ENCODE peak calls at places on chromosome 9, in seven cellular contexts. U, Y, P, H, O, E and A are unnamed samples. For H3K9me3, the result is how much of the 10 kb centered on the place peaks cover.

GRCh38 chr9:84862786-84863185 is 193.3 kb downstream of the NTRK2 start:
- DNase-seq in U (no peak), Y (no peak), P (no peak), H (no peak), O (peak), E (no peak), A (no peak)

GRCh38 chr9:97623946-97624345 is 9.2 kb downstream of the TSTD2 start:
- DNase-seq in U (no peak), Y (no peak), P (no peak), H (no peak), O (no peak), E (no peak), A (no peak)

GRCh38 chr9:92664394-92665152 is 5.4 kb downstream of the IPPK start:
- DNase-seq in U (peak), Y (no peak), P (no peak), H (no peak), O (no peak), E (peak), A (no peak)

GRCh38 chr9:27368317-27368985 is 71.5 kb upstream of the EQTN start:
- DNase-seq in U (no peak), Y (no peak), P (no peak), H (no peak), O (no peak), E (no peak), A (no peak)

GRCh38 chr9:100351508-100351907 is 1.2 kb downstream of the TEX10 start:
- DNase-seq in U (no peak), Y (no peak), P (no peak), H (no peak), O (no peak), E (peak), A (no peak)

GRCh38 chr9:124395826-124396225 is 19.4 kb downstream of the PSMB7 start:
- DNase-seq in U (no peak), Y (no peak), P (no peak), H (no peak), O (no peak), E (no peak), A (no peak)

GRCh38 chr9:96293481-96293880 is 8.5 kb downstream of the HSD17B3 start:
- DNase-seq in U (no peak), Y (no peak), P (no peak), H (no peak), O (no peak), E (no peak), A (no peak)

GRCh38 chr9:91298304-91298703 is 63.4 kb downstream of the AUH start:
- DNase-seq in U (no peak), Y (no peak), P (no peak), H (no peak), O (no peak), E (peak), A (no peak)

GRCh38 chr9:72363226-72363625 is 1.8 kb downstream of the ZFAND5 start:
- DNase-seq in U (no peak), Y (no peak), P (no peak), H (no peak), O (no peak), E (peak), A (no peak)

GRCh38 chr9:121266906-121267650 is 884 bp upstream of the GSN start:
- DNase-seq in U (no peak), Y (no peak), P (no peak), H (no peak), O (peak), E (peak), A (no peak)

GRCh38 chr9:134039386-134040175 is 14.3 kb downstream of the BRD3OS start:
- DNase-seq in U (peak), Y (no peak), P (no peak), H (no peak), O (no peak), E (peak), A (no peak)

GRCh38 chr9:133691191-133691590 is 47.0 kb downstream of the SARDH start:
- DNase-seq in U (no peak), Y (no peak), P (no peak), H (no peak), O (no peak), E (no peak), A (no peak)

GRCh38 chr9:13607746-13608445 is 328.4 kb upstream of the MPDZ start:
- DNase-seq in U (no peak), Y (no peak), P (no peak), H (no peak), O (no peak), E (no peak), A (no peak)

GRCh38 chr9:95143591-95144561 is 173.6 kb downstream of the FANCC start:
- DNase-seq in U (no peak), Y (no peak), P (peak), H (peak), O (peak), E (no peak), A (no peak)

GRCh38 chr9:27303219-27303618 is 6.3 kb upstream of the EQTN start:
- DNase-seq in U (no peak), Y (no peak), P (peak), H (no peak), O (no peak), E (no peak), A (no peak)

GRCh38 chr9:84146893-84147705 is 166.5 kb downstream of the RMI1 start:
- DNase-seq in U (no peak), Y (no peak), P (no peak), H (no peak), O (no peak), E (peak), A (no peak)

GRCh38 chr9:12554636-12555035 is 138.5 kb upstream of the TYRP1 start:
- DNase-seq in U (no peak), Y (no peak), P (no peak), H (no peak), O (no peak), E (no peak), A (no peak)

GRCh38 chr9:694499-695154 is 146.9 kb upstream of the DMRT1 start:
- DNase-seq in U (no peak), Y (no peak), P (no peak), H (peak), O (peak), E (peak), A (no peak)

GRCh38 chr9:126698756-126699155 is 85.0 kb downstream of the LMX1B start:
- DNase-seq in U (no peak), Y (no peak), P (no peak), H (no peak), O (no peak), E (peak), A (no peak)

GRCh38 chr9:14326264-14326826 is 12.4 kb upstream of the NFIB start:
- DNase-seq in U (no peak), Y (no peak), P (no peak), H (no peak), O (no peak), E (peak), A (no peak)

GRCh38 chr9:17134396-17134842 is 421 bp upstream of the CNTLN start:
- DNase-seq in U (no peak), Y (no peak), P (no peak), H (no peak), O (no peak), E (peak), A (peak)

GRCh38 chr9:124428751-124429529 is 13.7 kb upstream of the PSMB7 start:
- DNase-seq in U (no peak), Y (no peak), P (peak), H (no peak), O (no peak), E (no peak), A (no peak)

GRCh38 chr9:5008206-5008605 is 23.1 kb downstream of the JAK2 start:
- DNase-seq in U (no peak), Y (no peak), P (no peak), H (no peak), O (no peak), E (no peak), A (no peak)

GRCh38 chr9:96513622-96514021 is 63.7 kb downstream of the HABP4 start:
- DNase-seq in U (no peak), Y (no peak), P (no peak), H (no peak), O (peak), E (peak), A (no peak)

GRCh38 chr9:18126776-18127175 is 347.2 kb upstream of the ADAMTSL1 start:
- DNase-seq in U (no peak), Y (no peak), P (no peak), H (no peak), O (no peak), E (no peak), A (no peak)

GRCh38 chr9:16128003-16128402 is 575.2 kb downstream of the CCDC171 start:
- DNase-seq in U (no peak), Y (no peak), P (no peak), H (no peak), O (no peak), E (no peak), A (no peak)

GRCh38 chr9:86098793-86099694 is at the start of gene GOLM1:
- DNase-seq in U (peak), Y (no peak), P (peak), H (no peak), O (peak), E (peak), A (no peak)

GRCh38 chr9:130549093-130549735 is 30.2 kb upstream of the FUBP3 start:
- DNase-seq in U (no peak), Y (no peak), P (no peak), H (no peak), O (no peak), E (no peak), A (no peak)

GRCh38 chr9:92151691-92152393 is 36.6 kb upstream of the SPTLC1 start:
- DNase-seq in U (no peak), Y (no peak), P (peak), H (peak), O (peak), E (peak), A (no peak)

GRCh38 chr9:115158666-115159481 is 40.9 kb upstream of the TNC start:
- DNase-seq in U (no peak), Y (no peak), P (no peak), H (no peak), O (no peak), E (peak), A (no peak)

GRCh38 chr9:32526042-32526706 is at the start of gene RIGI:
- DNase-seq in U (peak), Y (peak), P (peak), H (peak), O (peak), E (peak), A (peak)

GRCh38 chr9:79143211-79143610 is 428.6 kb upstream of the TLE4 start:
- DNase-seq in U (no peak), Y (no peak), P (no peak), H (no peak), O (no peak), E (no peak), A (no peak)

GRCh38 chr9:127726871-127727270 is 8.2 kb downstream of the TOR2A start:
- DNase-seq in U (no peak), Y (no peak), P (no peak), H (no peak), O (no peak), E (no peak), A (no peak)

GRCh38 chr9:108950168-108950567 is 16.0 kb downstream of the ABITRAM start:
- DNase-seq in U (no peak), Y (no peak), P (no peak), H (no peak), O (no peak), E (no peak), A (no peak)

GRCh38 chr9:8857330-8858249 is 1058.0 kb upstream of the DMAC1 start:
- DNase-seq in U (peak), Y (no peak), P (peak), H (no peak), O (peak), E (peak), A (no peak)

GRCh38 chr9:37036237-37037136 is 2.4 kb upstream of the PAX5 start:
- DNase-seq in U (peak), Y (no peak), P (peak), H (no peak), O (peak), E (peak), A (no peak)

GRCh38 chr9:133276923-133277322 is 1.9 kb upstream of the ABO start:
- DNase-seq in U (no peak), Y (no peak), P (peak), H (no peak), O (no peak), E (peak), A (no peak)

DNA sequence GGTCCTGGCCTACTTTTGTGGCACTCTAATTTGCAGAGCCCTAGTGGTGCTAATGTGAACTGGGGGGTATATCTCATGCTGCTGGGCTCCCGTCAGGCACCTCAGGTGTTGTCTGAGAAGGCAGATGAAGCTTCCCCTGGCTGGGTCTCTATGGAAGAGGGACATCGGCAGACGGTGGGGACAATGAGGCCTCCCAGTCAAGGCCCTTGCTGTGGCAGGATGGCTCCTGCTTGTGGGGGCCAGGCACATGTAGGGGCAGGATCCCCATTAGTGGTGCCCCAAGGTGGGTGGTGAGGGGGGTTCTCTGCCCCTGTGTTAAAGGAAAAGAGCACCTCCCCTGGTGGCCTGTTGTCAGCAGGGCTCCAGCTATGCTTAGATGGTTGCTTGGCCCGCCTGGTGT is 192.8 kb upstream of the S1PR3 start:
- DNase-seq in U (no peak), Y (no peak), P (no peak), H (no peak), O (no peak), E (no peak), A (no peak)
- TF ChIP-seq CTCF in U (no peak), Y (no peak), P (no peak), H (no peak), O (no peak), E (no peak), A (no peak)

GRCh38 chr9:11443631-11444030 is 830.8 kb upstream of the PTPRD start:
- DNase-seq in U (no peak), Y (no peak), P (no peak), H (no peak), O (no peak), E (no peak), A (no peak)
- H3K9me3 ChIP-seq in U (under half), Y (under half), P (under half), H (under half), O (under half), E (under half), A (under half)

GRCh38 chr9:94082956-94083355 is 1.3 kb upstream of the PTPDC1 start:
- DNase-seq in U (no peak), Y (no peak), P (no peak), H (no peak), O (peak), E (no peak), A (no peak)
- H3K27ac ChIP-seq in U (no peak), Y (no peak), P (no peak), H (no peak), O (peak), E (no peak), A (no peak)

DNA sequence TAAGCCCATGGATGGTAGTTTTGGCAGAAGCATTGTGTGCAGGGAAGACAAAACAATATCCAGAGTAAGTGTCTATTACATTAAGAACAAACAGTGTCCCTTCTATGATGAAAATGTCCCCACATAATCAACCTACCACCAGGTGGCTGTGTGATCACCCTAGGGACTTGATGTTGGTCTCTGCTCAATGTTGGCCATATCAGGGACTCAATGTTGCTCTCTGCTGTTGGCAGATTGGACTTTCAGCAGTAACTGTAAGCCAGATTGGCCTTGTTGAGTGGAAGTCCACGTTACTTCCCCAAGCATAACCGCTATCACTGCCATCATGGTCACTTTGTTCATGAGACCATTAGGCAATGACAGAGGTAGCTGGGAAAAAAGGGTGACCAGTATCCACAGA is 52.8 kb upstream of the PRSS3 start:
- DNase-seq in U (no peak), Y (no peak), P (no peak), H (no peak), O (no peak), E (no peak), A (no peak)
- TF ChIP-seq CTCF in U (no peak), Y (no peak), P (no peak), H (no peak), O (no peak), E (no peak), A (no peak)

DNA sequence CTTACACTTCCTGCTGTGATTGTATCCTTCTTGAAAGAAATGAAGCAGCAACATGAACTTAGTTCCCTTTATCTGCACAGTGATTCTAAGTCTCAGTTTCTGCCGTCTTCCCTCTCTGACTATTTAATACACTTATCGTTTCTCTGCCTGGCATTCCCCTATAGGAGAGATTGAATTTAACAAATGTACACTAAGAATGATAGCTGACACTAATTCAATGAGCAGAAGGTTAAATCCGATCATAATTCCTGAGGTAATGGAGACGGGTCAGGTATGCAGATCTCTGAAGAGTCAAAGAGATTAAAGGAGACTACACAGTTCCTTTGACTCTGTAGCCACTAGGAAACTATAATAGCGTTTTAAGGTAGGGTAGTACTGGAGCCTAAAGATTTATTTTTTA is 185.2 kb upstream of the ELAVL2 start:
- DNase-seq in U (no peak), Y (no peak), P (no peak), H (no peak), O (no peak), E (no peak), A (no peak)
- H3K9me3 ChIP-seq in U (under half), Y (under half), P (under half), H (under half), O (under half), E (under half), A (under half)

DNA sequence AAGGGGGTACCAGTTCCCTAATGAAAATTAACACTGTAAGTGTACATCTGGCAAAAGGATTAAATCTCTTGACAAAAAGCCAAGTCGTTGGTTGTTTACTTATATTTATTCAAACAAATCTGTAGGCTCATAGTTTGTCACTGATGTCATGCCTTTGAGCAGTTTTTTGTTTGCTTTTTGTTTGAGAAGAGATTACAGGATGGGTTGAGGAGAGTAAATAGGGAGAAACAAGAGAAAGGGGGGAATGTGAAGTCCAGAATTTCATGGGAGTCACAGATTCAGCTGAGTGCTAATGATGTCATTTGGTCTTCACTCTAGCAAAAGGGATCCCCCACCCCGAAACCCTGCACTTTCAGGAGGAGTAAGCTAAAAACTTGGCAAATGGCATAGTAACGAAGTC is 337.4 kb downstream of the GLIS3 start:
- DNase-seq in U (no peak), Y (no peak), P (no peak), H (peak), O (no peak), E (no peak), A (no peak)
- H3K27ac ChIP-seq in U (peak), Y (no peak), P (no peak), H (peak), O (no peak), E (peak), A (no peak)

DNA sequence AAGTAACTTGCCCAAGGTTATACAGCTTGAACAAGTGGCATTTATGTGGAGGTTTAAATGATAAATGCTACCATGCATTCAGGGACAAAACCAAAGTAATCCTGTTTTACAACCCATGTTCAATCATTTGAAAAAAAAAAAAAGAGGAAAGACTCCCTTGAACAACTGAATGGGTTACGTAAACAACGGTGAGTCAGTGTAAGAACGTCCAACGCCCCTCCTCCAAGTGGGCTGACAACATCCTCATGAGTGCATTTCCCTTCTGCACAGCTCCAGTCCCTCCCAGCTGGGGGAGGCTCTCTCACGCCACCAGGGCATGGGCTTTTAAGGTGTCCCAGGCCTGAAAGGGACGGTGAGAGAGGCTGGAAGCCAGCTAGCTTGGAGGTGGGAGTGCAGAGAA is 90.0 kb downstream of the PRRT1B start:
- DNase-seq in U (peak), Y (peak), P (peak), H (peak), O (peak), E (peak), A (peak)
- TF ChIP-seq CTCF in U (no peak), Y (no peak), P (peak), H (no peak), O (peak), E (no peak), A (no peak)

DNA sequence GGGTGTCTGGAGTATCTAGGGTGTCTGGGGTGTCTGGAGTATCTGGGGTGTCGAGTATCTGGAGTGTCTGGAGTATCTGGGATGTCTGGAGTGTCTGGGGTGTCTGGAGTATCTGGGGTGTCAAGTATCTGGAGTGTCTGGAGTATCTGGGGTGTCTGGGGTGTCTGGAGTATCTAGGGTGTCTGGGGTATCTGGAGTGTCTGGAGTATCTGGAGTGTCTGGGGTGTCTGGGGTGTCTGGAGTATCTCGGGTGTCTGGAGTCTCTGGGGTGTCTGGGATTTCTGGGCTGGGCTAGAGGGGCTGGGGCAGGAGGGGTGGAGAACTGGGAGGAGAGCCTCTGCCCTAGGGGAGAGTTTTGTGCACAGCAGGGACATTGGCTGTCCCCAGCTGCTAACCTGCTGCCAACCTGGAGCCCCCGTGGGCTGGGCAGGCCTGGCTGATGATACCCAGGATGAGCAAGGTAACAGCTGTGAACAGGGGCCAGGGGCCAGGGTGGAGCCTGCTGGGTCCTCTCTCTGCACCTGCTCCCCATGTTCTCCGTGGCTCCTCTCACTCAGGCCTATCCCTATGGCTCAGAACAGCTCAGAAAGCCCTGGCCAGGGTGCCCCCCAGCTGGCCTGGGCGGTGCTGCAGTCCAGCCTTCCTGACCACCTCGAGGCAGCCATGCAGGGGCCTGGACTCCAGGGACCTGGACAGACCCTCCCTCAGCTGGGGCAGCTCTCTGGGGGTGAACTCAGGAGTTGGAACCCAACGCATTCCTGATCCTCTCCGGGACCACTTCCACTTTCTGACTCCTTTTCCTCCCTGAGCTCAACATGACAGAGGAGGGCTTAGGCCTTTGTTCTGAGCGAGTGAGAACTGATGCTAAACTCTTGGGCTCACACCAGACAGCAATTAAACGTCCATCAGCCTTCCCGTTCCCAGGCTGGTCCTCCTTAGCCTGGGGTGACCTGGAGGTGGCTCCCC is 29.9 kb downstream of the LHX3 start:
- DNase-seq in U (no peak), Y (no peak), P (no peak), H (no peak), O (no peak), E (no peak), A (no peak)
- H3K9me3 ChIP-seq in U (under half), Y (under half), P (under half), H (under half), O (under half), E (under half), A (under half)